ENCODE peak calls at places on chromosomes 1 and 21, in nine cellular contexts. J is GM12892, H is Panc1, N is GM12891, L is HL-60, X is transverse colon, U is endothelial cell of umbilical vein, V is upper lobe of left lung, I is K562. K is an unnamed sample.
A peak's percentile ranks its signal among the peaks of the same experiment; 100 is the strongest.

GRCh38 chr1:202154766-202155477 is 5.5 kb downstream of the PTPN7 start:
- DNase-seq in J (no peak), H (no peak), N (no peak), L (peak; percentile 82), X (peak; percentile 59), U (peak; percentile 59), V (no peak), I (peak; percentile 60), K (no peak)

GRCh38 chr1:116179398-116179797 is 68.2 kb downstream of the MAB21L3 start:
- DNase-seq in J (no peak), H (no peak), N (no peak), L (no peak), X (peak; percentile 41), U (no peak), V (no peak), I (no peak), K (no peak)

GRCh38 chr1:107963601-107964396 is 1.2 kb downstream of the VAV3 start:
- DNase-seq in J (peak; percentile 43), H (no peak), N (peak; percentile 44), L (peak; percentile 68), X (peak; percentile 34), U (peak; percentile 8), V (peak; percentile 75), I (no peak), K (no peak)

GRCh38 chr1:214259353-214259982 is 21.5 kb upstream of the SMYD2 start:
- DNase-seq in J (no peak), H (no peak), N (no peak), L (no peak), X (no peak), U (peak; percentile 42), V (no peak), I (no peak), K (no peak)

GRCh38 chr1:46613661-46614603 is 2.7 kb downstream of the MOB3C start:
- DNase-seq in J (peak; percentile 34), H (no peak), N (peak; percentile 61), L (peak; percentile 85), X (peak; percentile 81), U (peak; percentile 30), V (peak; percentile 89), I (no peak), K (no peak)

GRCh38 chr1:243977104-243977503 is 74.0 kb upstream of the ZBTB18 start:
- DNase-seq in J (no peak), H (no peak), N (no peak), L (no peak), X (no peak), U (no peak), V (no peak), I (no peak), K (no peak)

GRCh38 chr1:110620250-110620615 is 14.1 kb upstream of the KCNA2 start:
- DNase-seq in J (no peak), H (no peak), N (no peak), L (no peak), X (peak; percentile 42), U (no peak), V (no peak), I (no peak), K (no peak)

GRCh38 chr1:10217748-10218441 is 7.5 kb downstream of the KIF1B start:
- DNase-seq in J (no peak), H (no peak), N (no peak), L (no peak), X (no peak), U (peak; percentile 52), V (no peak), I (no peak), K (no peak)

GRCh38 chr1:20404466-20404865 is 81.5 kb downstream of the CAMK2N1 start:
- DNase-seq in J (no peak), H (no peak), N (no peak), L (no peak), X (no peak), U (no peak), V (no peak), I (no peak), K (no peak)

GRCh38 chr1:64536836-64537490 is 67.0 kb downstream of the CACHD1 start:
- DNase-seq in J (no peak), H (no peak), N (no peak), L (no peak), X (no peak), U (no peak), V (no peak), I (no peak), K (no peak)

GRCh38 chr1:18890704-18891103 is 11.7 kb downstream of the ALDH4A1 start:
- DNase-seq in J (no peak), H (no peak), N (no peak), L (no peak), X (no peak), U (no peak), V (peak; percentile 33), I (no peak), K (no peak)

GRCh38 chr21:14712121-14712520 is 166.0 kb upstream of the SAMSN1 start:
- DNase-seq in J (no peak), H (no peak), N (no peak), L (no peak), X (no peak), U (peak; percentile 78), V (no peak), I (no peak), K (no peak)

GRCh38 chr1:64908567-64908966 is 57.8 kb downstream of the JAK1 start:
- DNase-seq in J (no peak), H (no peak), N (no peak), L (no peak), X (no peak), U (no peak), V (no peak), I (no peak), K (no peak)

GRCh38 chr1:197444754-197445153 is 176.7 kb downstream of the CRB1 start:
- DNase-seq in J (no peak), H (no peak), N (no peak), L (no peak), X (no peak), U (no peak), V (no peak), I (no peak), K (no peak)

GRCh38 chr1:246095441-246095840 is 411.6 kb downstream of the SMYD3 start:
- DNase-seq in J (no peak), H (no peak), N (no peak), L (no peak), X (no peak), U (no peak), V (no peak), I (no peak), K (no peak)

GRCh38 chr1:3483801-3484444 is 29.5 kb downstream of the ARHGEF16 start:
- DNase-seq in J (peak; percentile 82), H (peak; percentile 12), N (peak; percentile 77), L (peak; percentile 25), X (peak; percentile 50), U (peak; percentile 25), V (peak; percentile 90), I (peak; percentile 89), K (no peak)

GRCh38 chr1:233240839-233241682 is 54.5 kb downstream of the PCNX2 start:
- DNase-seq in J (no peak), H (peak; percentile 36), N (peak; percentile 11), L (peak; percentile 69), X (peak; percentile 73), U (peak; percentile 65), V (no peak), I (peak; percentile 40), K (no peak)

GRCh38 chr1:214332950-214333798 is 52.2 kb downstream of the SMYD2 start:
- DNase-seq in J (peak; percentile 24), H (peak; percentile 28), N (peak; percentile 32), L (peak; percentile 42), X (peak; percentile 57), U (peak; percentile 54), V (no peak), I (peak; percentile 65), K (no peak)

GRCh38 chr1:82273816-82274215 is 473.1 kb downstream of the ADGRL2 start:
- DNase-seq in J (no peak), H (no peak), N (no peak), L (no peak), X (no peak), U (no peak), V (no peak), I (no peak), K (no peak)

GRCh38 chr1:19775317-19775716 is 24.4 kb downstream of the TMCO4 start:
- DNase-seq in J (no peak), H (no peak), N (no peak), L (no peak), X (no peak), U (no peak), V (no peak), I (no peak), K (no peak)

GRCh38 chr1:165836664-165837482 is 9.5 kb downstream of the UCK2 start:
- DNase-seq in J (no peak), H (no peak), N (no peak), L (no peak), X (no peak), U (no peak), V (no peak), I (no peak), K (no peak)

GRCh38 chr1:169207825-169208520 is 101.5 kb downstream of the ATP1B1 start:
- DNase-seq in J (no peak), H (no peak), N (no peak), L (no peak), X (no peak), U (peak; percentile 53), V (no peak), I (no peak), K (no peak)
- TF ChIP-seq POLR2AphosphoS5 in J (no peak), H (no peak), N (no peak), L (no peak), X (peak; percentile 46), U (no peak), V (no peak), I (no peak), K (no peak)

DNA sequence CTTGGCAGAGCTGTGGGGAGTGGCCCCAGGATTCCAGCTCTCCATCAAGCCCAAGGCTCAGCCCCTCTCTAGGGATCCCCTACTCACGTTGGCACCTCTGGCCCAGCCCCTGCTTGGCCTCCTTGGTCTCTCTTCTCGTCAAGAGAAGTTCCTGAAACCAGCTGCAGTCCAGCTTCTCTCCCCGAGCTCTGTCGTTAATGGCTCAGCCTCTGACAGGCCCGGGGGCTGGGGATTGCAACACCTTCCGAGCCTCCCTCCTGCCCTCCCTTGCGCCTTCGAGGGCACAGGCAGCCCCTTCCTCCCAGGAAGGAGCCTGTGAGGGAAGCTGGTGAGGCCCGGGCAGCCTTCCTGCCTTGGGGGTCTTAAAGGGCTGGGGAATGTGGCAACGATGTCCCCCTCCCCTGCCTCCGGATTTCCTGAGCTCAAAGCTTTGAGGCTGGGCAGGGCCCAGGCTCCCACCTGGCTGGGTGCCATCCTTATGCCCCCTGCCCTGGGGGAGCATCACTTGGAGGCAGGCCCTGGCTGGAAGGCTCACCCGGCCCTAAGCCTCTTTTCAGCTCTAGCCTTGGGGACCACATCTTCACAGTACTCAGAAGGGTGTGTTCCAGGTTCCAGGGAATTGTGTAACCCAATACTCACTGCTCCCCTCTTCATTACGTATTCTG is at the start of gene CSF3R:
- DNase-seq in J (no peak), H (no peak), N (no peak), L (peak; percentile 88), X (no peak), U (no peak), V (no peak), I (no peak), K (no peak)
- TF ChIP-seq POLR2AphosphoS5 in J (no peak), H (no peak), N (no peak), L (peak; percentile 74), X (no peak), U (no peak), V (no peak), I (no peak), K (no peak)

GRCh38 chr21:41121785-41122415 is 46.1 kb upstream of the BACE2 start:
- DNase-seq in J (no peak), H (peak; percentile 54), N (peak; percentile 35), L (peak; percentile 68), X (peak; percentile 90), U (peak; percentile 79), V (no peak), I (peak; percentile 54), K (no peak)
- TF ChIP-seq POLR2AphosphoS5 in J (no peak), H (no peak), N (no peak), L (no peak), X (no peak), U (no peak), V (no peak), I (no peak), K (no peak)

GRCh38 chr1:30887485-30888315 is 20.9 kb downstream of the SDC3 start:
- DNase-seq in J (no peak), H (no peak), N (no peak), L (no peak), X (no peak), U (no peak), V (no peak), I (no peak), K (no peak)
- TF ChIP-seq POLR2AphosphoS5 in J (no peak), H (no peak), N (no peak), L (no peak), X (no peak), U (no peak), V (no peak), I (no peak), K (no peak)

K was measured in SK-N-MC.